ENCODE peak calls at places on chromosomes 11 and 22, in eight cellular contexts. E is right atrium auricular region, R is OCI-LY7, N is tibial nerve, H is neural progenitor cell, A is heart left ventricle, B is prostate gland, V is IMR-90. U is an unnamed sample.

GRCh38 chr22:36445158-36445668 is 36.2 kb downstream of the TXN2 start:
- DNase-seq in E (no peak), R (no peak), N (no peak), H (no peak), A (no peak), B (no peak), V (peak), U (peak)

GRCh38 chr11:86743223-86744118 is 56.9 kb upstream of the PRSS23 start:
- DNase-seq in E (peak), R (no peak), N (no peak), H (no peak), A (no peak), B (no peak), V (peak), U (no peak)

GRCh38 chr11:48154162-48154561 is 62.4 kb upstream of the OR4B1 start:
- DNase-seq in E (no peak), R (no peak), N (no peak), H (no peak), A (no peak), B (no peak), V (peak), U (no peak)

GRCh38 chr11:803770-804598 is 1.0 kb downstream of the PIDD1 start:
- DNase-seq in E (no peak), R (no peak), N (no peak), H (no peak), A (no peak), B (no peak), V (no peak), U (no peak)

GRCh38 chr11:119340335-119341221 is at the start of gene C1QTNF5:
- DNase-seq in E (peak), R (no peak), N (peak), H (peak), A (peak), B (peak), V (peak), U (peak)

GRCh38 chr22:20549232-20549841 is 41.9 kb downstream of the MED15 start:
- DNase-seq in E (no peak), R (no peak), N (no peak), H (no peak), A (no peak), B (no peak), V (no peak), U (no peak)

GRCh38 chr11:83054001-83054400 is 17.7 kb downstream of the RAB30 start:
- DNase-seq in E (no peak), R (peak), N (no peak), H (no peak), A (no peak), B (no peak), V (no peak), U (no peak)

GRCh38 chr11:69925366-69926196 is 106.4 kb upstream of the FGF3 start:
- DNase-seq in E (no peak), R (no peak), N (no peak), H (no peak), A (no peak), B (no peak), V (peak), U (no peak)

GRCh38 chr11:63612181-63612580 is 2.1 kb downstream of the PLAAT3 start:
- DNase-seq in E (no peak), R (no peak), N (no peak), H (no peak), A (no peak), B (no peak), V (no peak), U (no peak)

GRCh38 chr11:74989269-74989655 is 529 bp downstream of the NEU3 start:
- DNase-seq in E (no peak), R (peak), N (no peak), H (peak), A (no peak), B (no peak), V (peak), U (no peak)

GRCh38 chr11:101127348-101127698 is 2.3 kb downstream of the PGR start:
- DNase-seq in E (no peak), R (no peak), N (peak), H (peak), A (peak), B (no peak), V (no peak), U (peak)

GRCh38 chr11:27600656-27601055 is 94.1 kb upstream of the LIN7C start:
- DNase-seq in E (no peak), R (peak), N (no peak), H (no peak), A (no peak), B (no peak), V (no peak), U (no peak)

GRCh38 chr11:3853935-3854659 is 1.4 kb upstream of the STIM1 start:
- DNase-seq in E (no peak), R (peak), N (no peak), H (no peak), A (no peak), B (peak), V (no peak), U (no peak)

GRCh38 chr22:23113067-23113846 is 28.5 kb downstream of the RSPH14 start:
- DNase-seq in E (no peak), R (peak), N (no peak), H (no peak), A (peak), B (no peak), V (peak), U (peak)

GRCh38 chr11:14384338-14384737 is 25.4 kb upstream of the RRAS2 start:
- DNase-seq in E (no peak), R (no peak), N (no peak), H (no peak), A (no peak), B (no peak), V (peak), U (no peak)

GRCh38 chr11:113263458-113264095 is 50.8 kb upstream of the TTC12 start:
- DNase-seq in E (no peak), R (no peak), N (no peak), H (no peak), A (no peak), B (no peak), V (no peak), U (no peak)

GRCh38 chr11:35579557-35580396 is 38.5 kb upstream of the FJX1 start:
- DNase-seq in E (no peak), R (no peak), N (no peak), H (no peak), A (no peak), B (no peak), V (peak), U (no peak)

GRCh38 chr11:111570796-111571195 is 30.3 kb downstream of the LAYN start:
- DNase-seq in E (no peak), R (no peak), N (no peak), H (no peak), A (no peak), B (no peak), V (no peak), U (no peak)

GRCh38 chr22:17117890-17118289 is 3.3 kb downstream of the TMEM121B start:
- DNase-seq in E (no peak), R (peak), N (no peak), H (no peak), A (no peak), B (no peak), V (no peak), U (no peak)

GRCh38 chr11:87924125-87924524 is 251.1 kb downstream of the RAB38 start:
- DNase-seq in E (no peak), R (no peak), N (no peak), H (no peak), A (no peak), B (no peak), V (no peak), U (no peak)

GRCh38 chr11:127926721-127927120 is 660.6 kb downstream of the ETS1 start:
- DNase-seq in E (no peak), R (no peak), N (no peak), H (no peak), A (no peak), B (no peak), V (no peak), U (no peak)

GRCh38 chr22:18059473-18059872 is 18.3 kb upstream of the PEX26 start:
- DNase-seq in E (no peak), R (no peak), N (no peak), H (no peak), A (no peak), B (no peak), V (no peak), U (no peak)

GRCh38 chr11:65433657-65434056 is 11.1 kb downstream of the NEAT1 start:
- DNase-seq in E (peak), R (no peak), N (peak), H (no peak), A (peak), B (no peak), V (peak), U (no peak)

GRCh38 chr22:31104869-31105268 is 2.5 kb downstream of the SELENOM start:
- DNase-seq in E (no peak), R (no peak), N (no peak), H (peak), A (peak), B (no peak), V (no peak), U (peak)

GRCh38 chr22:50010676-50011446 is 1.7 kb downstream of the IL17REL start:
- DNase-seq in E (no peak), R (no peak), N (no peak), H (no peak), A (no peak), B (no peak), V (no peak), U (no peak)

GRCh38 chr11:17386331-17387084 is 2.0 kb downstream of the KCNJ11 start:
- DNase-seq in E (no peak), R (peak), N (no peak), H (peak), A (peak), B (no peak), V (peak), U (peak)

GRCh38 chr11:44774131-44774530 is 47.4 kb downstream of the TSPAN18 start:
- DNase-seq in E (peak), R (no peak), N (peak), H (no peak), A (peak), B (no peak), V (no peak), U (peak)

GRCh38 chr11:102846292-102846691 is 2.9 kb upstream of the MMP3 start:
- DNase-seq in E (no peak), R (no peak), N (no peak), H (no peak), A (no peak), B (no peak), V (peak), U (no peak)

GRCh38 chr11:57343825-57344224 is 5.7 kb downstream of the P2RX3 start:
- DNase-seq in E (no peak), R (no peak), N (no peak), H (no peak), A (no peak), B (no peak), V (no peak), U (no peak)

GRCh38 chr11:77205467-77206263 is 77.6 kb downstream of the MYO7A start:
- DNase-seq in E (no peak), R (no peak), N (no peak), H (no peak), A (no peak), B (no peak), V (no peak), U (no peak)

GRCh38 chr11:94504689-94505293 is 7.5 kb upstream of the C11orf97 start:
- DNase-seq in E (no peak), R (peak), N (no peak), H (peak), A (no peak), B (no peak), V (peak), U (no peak)

GRCh38 chr11:1929621-1930447 is 10.3 kb downstream of the TNNT3 start:
- DNase-seq in E (no peak), R (no peak), N (no peak), H (no peak), A (no peak), B (no peak), V (no peak), U (no peak)

GRCh38 chr22:26551568-26551967 is 38.4 kb downstream of the TPST2 start:
- DNase-seq in E (no peak), R (no peak), N (no peak), H (no peak), A (no peak), B (no peak), V (no peak), U (no peak)

GRCh38 chr22:26554956-26555355 is 35.0 kb downstream of the TPST2 start:
- DNase-seq in E (no peak), R (peak), N (no peak), H (no peak), A (no peak), B (no peak), V (no peak), U (no peak)

GRCh38 chr22:26555478-26555877 is 34.5 kb downstream of the TPST2 start:
- DNase-seq in E (no peak), R (no peak), N (no peak), H (no peak), A (peak), B (no peak), V (no peak), U (peak)

GRCh38 chr22:26552466-26552865 is 37.5 kb downstream of the TPST2 start:
- DNase-seq in E (no peak), R (no peak), N (no peak), H (no peak), A (no peak), B (no peak), V (peak), U (no peak)

GRCh38 chr22:26553056-26553752 is 36.7 kb downstream of the TPST2 start:
- DNase-seq in E (no peak), R (peak), N (no peak), H (no peak), A (no peak), B (no peak), V (peak), U (no peak)
- H3K27ac ChIP-seq in E (no peak), R (no peak), N (no peak), H (no peak), A (no peak), B (no peak), V (peak), U (no peak)

DNA sequence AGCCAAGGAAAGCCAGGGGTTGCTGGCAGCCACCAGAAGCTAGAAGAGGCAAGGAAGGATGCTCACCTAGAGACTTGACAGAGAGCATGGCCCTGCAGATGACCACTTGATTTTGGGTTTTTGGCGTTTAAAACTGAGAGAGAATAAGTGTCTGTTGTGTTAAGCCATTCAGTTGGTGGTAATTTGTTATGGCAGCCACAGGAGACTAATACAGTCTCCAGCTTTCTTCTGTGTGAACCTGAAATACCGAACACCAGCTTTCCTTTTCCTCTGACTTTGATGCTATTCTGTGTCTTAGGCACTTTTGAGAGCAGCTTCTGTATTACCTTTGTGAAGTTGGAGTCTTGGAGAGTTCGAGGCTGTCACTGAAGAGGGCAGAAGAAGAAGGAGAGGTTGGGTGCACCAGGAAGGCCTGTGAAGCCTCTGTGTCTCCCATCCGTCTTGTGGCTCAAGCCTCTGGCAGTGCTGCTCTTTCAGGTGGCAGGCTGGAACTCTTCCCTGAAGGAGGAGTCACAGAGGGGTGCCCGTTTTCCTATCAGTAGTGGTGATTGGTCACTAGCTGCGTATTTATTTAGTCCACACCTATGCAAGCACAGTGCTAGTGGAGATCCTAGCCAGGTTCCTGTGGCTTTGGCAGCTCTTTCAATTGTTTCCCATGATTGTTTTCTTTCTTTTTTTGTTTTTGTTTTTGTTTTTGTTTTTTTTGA is 2.5 kb downstream of the TBC1D22A start:
- DNase-seq in E (no peak), R (no peak), N (no peak), H (no peak), A (no peak), B (no peak), V (no peak), U (no peak)
- H3K27ac ChIP-seq in E (no peak), R (peak), N (no peak), H (no peak), A (peak), B (no peak), V (no peak), U (peak)

GRCh38 chr11:62251698-62252097 is 9.7 kb downstream of the SCGB1D2 start:
- DNase-seq in E (no peak), R (no peak), N (no peak), H (no peak), A (no peak), B (no peak), V (no peak), U (no peak)

GRCh38 chr11:62253999-62254542 is 12.0 kb downstream of the SCGB1D2 start:
- DNase-seq in E (no peak), R (no peak), N (no peak), H (no peak), A (no peak), B (no peak), V (no peak), U (no peak)

GRCh38 chr11:62260261-62260953 is 9.6 kb upstream of the SCGB2A2 start:
- DNase-seq in E (no peak), R (no peak), N (no peak), H (no peak), A (no peak), B (no peak), V (no peak), U (no peak)

DNA sequence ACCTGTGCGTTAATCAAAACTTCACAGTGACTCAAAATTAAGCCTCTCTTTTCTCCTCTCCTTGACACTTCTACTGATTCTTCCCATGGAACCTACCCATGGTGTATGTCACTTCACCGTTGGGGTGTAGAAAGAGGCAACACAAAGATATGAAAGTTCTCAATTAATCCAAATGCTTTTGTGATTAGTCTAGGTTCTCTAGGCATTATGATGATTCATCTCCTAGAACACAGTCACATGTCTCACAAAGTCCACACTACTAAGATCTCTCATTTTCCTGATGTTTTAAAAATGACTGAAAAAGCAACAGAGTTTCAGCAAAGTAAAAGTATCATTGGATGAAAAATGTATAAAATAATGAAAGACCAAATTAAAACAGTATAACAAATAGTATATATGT is 13.7 kb upstream of the SCGB2A2 start:
- DNase-seq in E (no peak), R (no peak), N (no peak), H (no peak), A (no peak), B (no peak), V (no peak), U (no peak)
- H3K27ac ChIP-seq in E (no peak), R (no peak), N (no peak), H (no peak), A (no peak), B (no peak), V (no peak), U (no peak)

GRCh38 chr11:67287355-67288197 is 1.5 kb upstream of the ANKRD13D start:
- DNase-seq in E (no peak), R (peak), N (no peak), H (no peak), A (no peak), B (no peak), V (no peak), U (no peak)

GRCh38 chr11:67284811-67285540 is 4.1 kb upstream of the ANKRD13D start:
- DNase-seq in E (no peak), R (no peak), N (no peak), H (no peak), A (peak), B (no peak), V (no peak), U (peak)

GRCh38 chr11:67286621-67287333 is 2.3 kb upstream of the ANKRD13D start:
- DNase-seq in E (no peak), R (peak), N (no peak), H (no peak), A (no peak), B (no peak), V (no peak), U (peak)

GRCh38 chr11:67283490-67283963 is 5.6 kb upstream of the ANKRD13D start:
- DNase-seq in E (no peak), R (no peak), N (no peak), H (no peak), A (peak), B (no peak), V (no peak), U (peak)

GRCh38 chr11:67285541-67286498 is 3.3 kb upstream of the ANKRD13D start:
- DNase-seq in E (no peak), R (no peak), N (no peak), H (no peak), A (peak), B (no peak), V (no peak), U (no peak)
- H3K27ac ChIP-seq in E (peak), R (peak), N (peak), H (no peak), A (peak), B (peak), V (no peak), U (peak)

DNA sequence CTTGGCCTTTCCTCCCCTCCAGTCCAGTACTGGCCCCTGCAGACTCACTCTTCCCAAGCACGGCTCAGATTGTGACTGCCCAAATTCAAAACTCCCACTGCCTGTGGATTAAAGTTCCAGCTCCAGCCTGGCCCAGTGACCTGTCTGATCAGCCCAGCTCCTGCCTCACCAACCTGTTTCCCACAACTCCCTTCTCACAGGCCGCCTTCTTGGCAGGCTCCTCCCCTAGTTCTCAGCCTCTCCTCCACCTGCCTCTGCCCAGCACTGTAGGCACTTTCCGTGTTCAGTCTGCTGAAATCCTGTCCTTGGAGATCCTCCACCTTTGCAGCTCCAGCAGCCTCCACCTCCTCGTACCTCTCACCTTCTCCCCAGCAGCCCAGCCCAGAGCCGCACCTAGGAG is 68.6 kb downstream of the MICAL2 start:
- DNase-seq in E (no peak), R (no peak), N (no peak), H (no peak), A (no peak), B (no peak), V (no peak), U (no peak)
- H3K27ac ChIP-seq in E (peak), R (no peak), N (peak), H (no peak), A (peak), B (no peak), V (peak), U (peak)

DNA sequence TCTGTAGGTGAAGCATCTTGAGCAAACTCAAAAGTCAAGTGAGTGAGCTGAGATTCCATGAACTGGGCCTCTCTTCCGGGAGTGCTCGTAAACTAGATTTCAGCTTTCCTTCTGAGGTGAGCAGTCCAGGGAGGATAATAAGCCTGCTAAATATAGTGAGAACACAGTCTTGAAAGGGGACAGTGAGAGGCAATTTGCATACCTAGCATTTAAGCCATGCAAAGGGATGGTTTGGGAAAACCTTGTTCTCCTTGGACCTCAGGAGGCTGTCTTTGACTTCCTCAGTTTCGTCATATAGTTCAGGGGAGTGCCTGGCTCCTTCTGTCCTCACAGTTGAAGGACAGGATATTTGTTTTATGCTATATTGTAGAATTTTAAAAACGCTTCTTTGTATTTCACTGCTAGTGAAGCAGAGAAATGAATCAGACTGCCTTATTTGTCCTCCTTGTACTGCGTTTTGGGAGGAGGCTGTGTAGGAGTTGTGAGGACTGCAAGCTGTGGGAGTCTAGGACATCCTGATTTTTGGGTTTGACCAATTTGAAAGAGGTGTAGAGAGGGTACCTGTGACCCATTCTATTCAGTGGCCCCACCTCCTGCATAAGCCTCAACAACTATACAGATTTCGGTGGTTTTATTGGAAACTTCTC is 11.0 kb upstream of the SORL1-AS1 start:
- DNase-seq in E (no peak), R (no peak), N (no peak), H (no peak), A (no peak), B (no peak), V (no peak), U (no peak)
- H3K27ac ChIP-seq in E (no peak), R (peak), N (no peak), H (no peak), A (peak), B (peak), V (no peak), U (no peak)